ENCODE peak calls at places on chromosomes 3 and 15, in six cellular contexts. One of them, this sample, is unnamed.

GRCh38 chr3:26437678-26438077 is 184.9 kb upstream of the LRRC3B start:
- DNase-seq in NCI-H2107: no peak
- DNase-seq in naive thymus-derived CD4-positive, alpha-beta T cell: no peak
- DNase-seq in ovary: no peak
- DNase-seq in stimulated activated CD8-positive, alpha-beta memory T cell treated with anti-CD3 and anti-CD28 coated beads, Interleukin-2, amount 100 ng/mL, for 48 hours: no peak
- DNase-seq in AG10803: no peak
- DNase-seq in this sample: no peak

GRCh38 chr15:56490461-56490860 is 25.5 kb upstream of the MNS1 start:
- DNase-seq in NCI-H2107: no peak
- DNase-seq in naive thymus-derived CD4-positive, alpha-beta T cell: no peak
- DNase-seq in ovary: no peak
- DNase-seq in stimulated activated CD8-positive, alpha-beta memory T cell treated with anti-CD3 and anti-CD28 coated beads, Interleukin-2, amount 100 ng/mL, for 48 hours: no peak
- DNase-seq in AG10803: no peak
- DNase-seq in this sample: no peak

GRCh38 chr3:113896930-113897329 is 50.9 kb upstream of the ZDHHC23 start:
- DNase-seq in NCI-H2107: no peak
- DNase-seq in naive thymus-derived CD4-positive, alpha-beta T cell: no peak
- DNase-seq in ovary: no peak
- DNase-seq in stimulated activated CD8-positive, alpha-beta memory T cell treated with anti-CD3 and anti-CD28 coated beads, Interleukin-2, amount 100 ng/mL, for 48 hours: no peak
- DNase-seq in AG10803: no peak
- DNase-seq in this sample: no peak

GRCh38 chr15:95840004-95840403 is 490.5 kb upstream of the NR2F2 start:
- DNase-seq in NCI-H2107: no peak
- DNase-seq in naive thymus-derived CD4-positive, alpha-beta T cell: no peak
- DNase-seq in ovary: peak
- DNase-seq in stimulated activated CD8-positive, alpha-beta memory T cell treated with anti-CD3 and anti-CD28 coated beads, Interleukin-2, amount 100 ng/mL, for 48 hours: no peak
- DNase-seq in AG10803: peak
- DNase-seq in this sample: peak

GRCh38 chr3:149657458-149657795 is 398 bp downstream of the WWTR1 start:
- DNase-seq in NCI-H2107: no peak
- DNase-seq in naive thymus-derived CD4-positive, alpha-beta T cell: no peak
- DNase-seq in ovary: no peak
- DNase-seq in stimulated activated CD8-positive, alpha-beta memory T cell treated with anti-CD3 and anti-CD28 coated beads, Interleukin-2, amount 100 ng/mL, for 48 hours: no peak
- DNase-seq in AG10803: peak
- DNase-seq in this sample: peak

GRCh38 chr15:66524801-66525200 is 19.7 kb downstream of the ZWILCH start:
- DNase-seq in NCI-H2107: no peak
- DNase-seq in naive thymus-derived CD4-positive, alpha-beta T cell: no peak
- DNase-seq in ovary: no peak
- DNase-seq in stimulated activated CD8-positive, alpha-beta memory T cell treated with anti-CD3 and anti-CD28 coated beads, Interleukin-2, amount 100 ng/mL, for 48 hours: no peak
- DNase-seq in AG10803: no peak
- DNase-seq in this sample: no peak

GRCh38 chr3:101888653-101889052 is 39.3 kb downstream of the NFKBIZ start:
- DNase-seq in NCI-H2107: no peak
- DNase-seq in naive thymus-derived CD4-positive, alpha-beta T cell: no peak
- DNase-seq in ovary: no peak
- DNase-seq in stimulated activated CD8-positive, alpha-beta memory T cell treated with anti-CD3 and anti-CD28 coated beads, Interleukin-2, amount 100 ng/mL, for 48 hours: no peak
- DNase-seq in AG10803: peak
- DNase-seq in this sample: no peak

GRCh38 chr3:41202075-41202833 is 2.9 kb downstream of the CTNNB1 start:
- DNase-seq in NCI-H2107: no peak
- DNase-seq in naive thymus-derived CD4-positive, alpha-beta T cell: no peak
- DNase-seq in ovary: no peak
- DNase-seq in stimulated activated CD8-positive, alpha-beta memory T cell treated with anti-CD3 and anti-CD28 coated beads, Interleukin-2, amount 100 ng/mL, for 48 hours: no peak
- DNase-seq in AG10803: no peak
- DNase-seq in this sample: no peak

GRCh38 chr15:96347181-96348111 is 16.9 kb downstream of the NR2F2 start:
- DNase-seq in NCI-H2107: no peak
- DNase-seq in naive thymus-derived CD4-positive, alpha-beta T cell: no peak
- DNase-seq in ovary: peak
- DNase-seq in stimulated activated CD8-positive, alpha-beta memory T cell treated with anti-CD3 and anti-CD28 coated beads, Interleukin-2, amount 100 ng/mL, for 48 hours: no peak
- DNase-seq in AG10803: no peak
- DNase-seq in this sample: no peak

GRCh38 chr15:96340611-96341464 is 10.3 kb downstream of the NR2F2 start:
- DNase-seq in NCI-H2107: no peak
- DNase-seq in naive thymus-derived CD4-positive, alpha-beta T cell: no peak
- DNase-seq in ovary: peak
- DNase-seq in stimulated activated CD8-positive, alpha-beta memory T cell treated with anti-CD3 and anti-CD28 coated beads, Interleukin-2, amount 100 ng/mL, for 48 hours: no peak
- DNase-seq in AG10803: peak
- DNase-seq in this sample: no peak